ENCODE peak calls at places on chromosomes 1 and 21, in nine cellular contexts. Y is GM23248; S is HCT116; O is EH; I is T-helper 1 cell; D is central memory CD8-positive, alpha-beta T cell; K is T-cell; Z is epithelial cell of prostate; E is CD8-positive, alpha-beta memory T cell. L is an unnamed sample.

GRCh38 chr1:230797376-230798186 is 50.4 kb downstream of the CAPN9 start:
- DNase-seq in E (no peak), I (no peak), S (peak), Z (peak), O (peak), D (no peak), K (no peak), Y (peak), L (peak)

GRCh38 chr1:67201891-67202290 is 35.6 kb downstream of the IL23R start:
- DNase-seq in D (no peak), Y (peak), K (no peak), S (no peak), I (no peak), O (peak), Z (no peak), E (no peak), L (no peak)

GRCh38 chr1:201552941-201553341 is 14.0 kb downstream of the NAV1 start:
- DNase-seq in O (peak), K (no peak), Y (peak), I (no peak), S (no peak), D (no peak), E (no peak), Z (no peak), L (peak)

GRCh38 chr1:165408518-165408917 is 36.4 kb downstream of the RXRG start:
- DNase-seq in K (no peak), E (no peak), D (no peak), O (peak), Z (no peak), I (no peak), Y (peak), S (peak), L (peak)

GRCh38 chr1:201783067-201783466 is 45.9 kb upstream of the IPO9 start:
- DNase-seq in S (no peak), Z (no peak), D (no peak), K (no peak), O (no peak), Y (no peak), E (no peak), I (no peak), L (no peak)

GRCh38 chr21:44502559-44502958 is 37.4 kb downstream of the KRTAP10-1 start:
- DNase-seq in S (no peak), Z (no peak), K (no peak), Y (no peak), E (no peak), O (no peak), D (no peak), I (no peak), L (no peak)

GRCh38 chr1:238063454-238063853 is 172.7 kb upstream of the ZP4 start:
- DNase-seq in Z (peak), D (no peak), Y (no peak), E (no peak), K (no peak), O (no peak), S (no peak), I (no peak), L (no peak)

GRCh38 chr1:158248771-158249170 is 5.5 kb upstream of the CD1A start:
- DNase-seq in S (no peak), D (no peak), K (no peak), Z (no peak), O (no peak), E (no peak), I (no peak), Y (no peak), L (no peak)

GRCh38 chr1:176098560-176098959 is 108.5 kb downstream of the COP1 start:
- DNase-seq in Z (no peak), S (no peak), I (no peak), E (no peak), K (no peak), D (no peak), O (no peak), Y (no peak), L (no peak)

GRCh38 chr1:56414728-56415224 is 164.6 kb downstream of the PLPP3 start:
- DNase-seq in Z (peak), I (no peak), K (no peak), D (no peak), Y (no peak), E (no peak), S (no peak), O (no peak), L (no peak)

GRCh38 chr1:94438692-94439276 is 20.6 kb downstream of the ABCD3 start:
- DNase-seq in K (no peak), O (peak), Y (peak), S (no peak), Z (no peak), I (no peak), E (no peak), D (no peak), L (no peak)

GRCh38 chr1:16979475-16980327 is 719 bp downstream of the MFAP2 start:
- DNase-seq in D (no peak), E (no peak), Y (peak), Z (no peak), K (no peak), S (no peak), O (peak), I (no peak), L (no peak)

GRCh38 chr1:56933606-56934005 is 32.2 kb downstream of the C8B start:
- DNase-seq in Z (no peak), K (no peak), D (no peak), Y (no peak), I (no peak), S (no peak), E (no peak), O (no peak), L (no peak)

GRCh38 chr1:204192046-204192445 is 4.2 kb downstream of the KISS1 start:
- DNase-seq in S (no peak), I (no peak), D (no peak), O (no peak), K (no peak), E (no peak), Z (no peak), Y (no peak), L (no peak)

GRCh38 chr21:16476056-16476850 is 746.5 kb downstream of the USP25 start:
- DNase-seq in S (no peak), I (no peak), O (no peak), E (no peak), Y (peak), D (no peak), K (no peak), Z (no peak), L (no peak)

GRCh38 chr1:162159515-162159914 is 90.0 kb downstream of the NOS1AP start:
- DNase-seq in K (no peak), O (no peak), S (no peak), Z (no peak), E (no peak), I (no peak), D (no peak), Y (no peak), L (no peak)

GRCh38 chr21:27571706-27572105 is 604.8 kb upstream of the ADAMTS5 start:
- DNase-seq in D (no peak), O (peak), Y (peak), Z (peak), E (no peak), I (no peak), S (no peak), K (no peak), L (no peak)

GRCh38 chr1:21511579-21512522 is 2.6 kb downstream of the ALPL start:
- DNase-seq in S (no peak), Y (peak), O (peak), E (no peak), Z (no peak), D (no peak), I (no peak), K (no peak), L (no peak)

GRCh38 chr1:156366832-156367231 is 2.2 kb upstream of the RHBG start:
- DNase-seq in I (no peak), E (no peak), S (no peak), K (no peak), D (no peak), O (no peak), Y (no peak), Z (no peak), L (no peak)

GRCh38 chr1:234484991-234485739 is 6.2 kb upstream of the TARBP1 start:
- DNase-seq in I (no peak), E (no peak), K (no peak), S (no peak), D (no peak), O (no peak), Y (no peak), Z (no peak), L (no peak)

GRCh38 chr1:93021539-93022134 is 57.4 kb upstream of the MTF2 start:
- DNase-seq in Z (no peak), D (no peak), K (no peak), I (no peak), Y (peak), O (peak), S (peak), E (no peak), L (peak)

GRCh38 chr1:154386643-154387352 is 18.3 kb upstream of the IL6R start:
- DNase-seq in O (no peak), Z (no peak), Y (peak), S (no peak), I (peak), E (peak), K (peak), D (no peak), L (no peak)

GRCh38 chr1:200376521-200376920 is 33.3 kb downstream of the ZNF281 start:
- DNase-seq in S (no peak), K (no peak), Z (peak), I (no peak), E (no peak), Y (peak), D (no peak), O (peak), L (no peak)

GRCh38 chr1:52506349-52506748 is 46.5 kb downstream of the TUT4 start:
- DNase-seq in E (no peak), Z (no peak), D (no peak), I (no peak), Y (no peak), O (no peak), K (no peak), S (no peak), L (no peak)

GRCh38 chr1:17161137-17161700 is 42.0 kb upstream of the PADI2 start:
- DNase-seq in Y (peak), I (no peak), S (no peak), K (no peak), O (peak), E (no peak), Z (no peak), D (no peak), L (no peak)

GRCh38 chr1:20029178-20029912 is 40.6 kb upstream of the PLA2G5 start:
- DNase-seq in I (no peak), O (no peak), D (no peak), K (no peak), E (no peak), S (no peak), Z (no peak), Y (no peak), L (no peak)

GRCh38 chr1:1181129-1181937 is 7.7 kb downstream of the TTLL10 start:
- DNase-seq in K (no peak), O (no peak), D (no peak), S (no peak), I (no peak), Y (no peak), Z (no peak), E (no peak), L (no peak)

GRCh38 chr1:145898756-145899155 is 11.1 kb downstream of the ITGA10 start:
- DNase-seq in Z (no peak), O (peak), S (no peak), K (no peak), E (no peak), Y (no peak), I (no peak), D (no peak), L (no peak)

GRCh38 chr21:37088196-37088595 is 15.1 kb downstream of the TTC3 start:
- DNase-seq in K (no peak), Y (no peak), Z (no peak), I (no peak), O (no peak), D (no peak), E (no peak), S (no peak), L (no peak)

GRCh38 chr1:39977202-39977601 is 22.3 kb downstream of the MFSD2A start:
- DNase-seq in Z (no peak), Y (peak), O (peak), E (no peak), S (no peak), I (no peak), K (no peak), D (no peak), L (no peak)

L was measured in NCI-H2227 treated with DMSO at 0.1 percent for 48 hours.